ENCODE peak calls at places on chromosomes 12 and 14, in five cellular contexts. Q is stimulated activated CD8-positive, alpha-beta memory T cell treated with anti-CD3 and anti-CD28 coated beads, Interleukin-15, amount 100 ng/mL, for 1 hour; X is AG08395; Z is naive thymus-derived CD8-positive, alpha-beta T cell; Y is NCI-H460. O is an unnamed sample.

GRCh38 chr12:53055471-53056266 is 5.8 kb downstream of the TNS2 start:
- DNase-seq in Z (no peak), Q (no peak), X (no peak), Y (no peak), O (no peak)

GRCh38 chr14:76647699-76648298 is 113.5 kb upstream of the VASH1 start:
- DNase-seq in X (peak; percentile 74), Z (peak; percentile 3), Y (peak; percentile 58), Q (no peak), O (no peak)

GRCh38 chr12:53399896-53400295 is 19.9 kb downstream of the SP1 start:
- DNase-seq in Y (no peak), X (no peak), Q (no peak), Z (no peak), O (no peak)

GRCh38 chr14:92646952-92647461 is 101.4 kb downstream of the LGMN start:
- DNase-seq in Z (no peak), Q (no peak), Y (no peak), X (peak; percentile 69), O (no peak)

GRCh38 chr12:93583993-93584392 is 11.5 kb downstream of the SOCS2 start:
- DNase-seq in Z (no peak), Q (no peak), Y (no peak), X (no peak), O (no peak)

GRCh38 chr12:52442600-52443061 is 8.5 kb upstream of the KRT75 start:
- DNase-seq in X (peak; percentile 72), Y (no peak), Z (no peak), Q (no peak), O (no peak)

GRCh38 chr14:103337794-103338193 is 3.8 kb downstream of the EIF5 start:
- DNase-seq in Q (no peak), Z (no peak), Y (no peak), X (no peak), O (no peak)

GRCh38 chr12:109097435-109098141 is at the start of gene UNG:
- DNase-seq in Z (peak; percentile 97), X (peak; percentile 100), Q (peak; percentile 96), Y (peak; percentile 95), O (peak; percentile 95)

GRCh38 chr12:109763201-109763841 is 49.7 kb downstream of the FAM222A start:
- DNase-seq in X (peak; percentile 52), Y (peak; percentile 34), Z (no peak), Q (no peak), O (no peak)

GRCh38 chr12:64877363-64878004 is 53.0 kb downstream of the TBC1D30 start:
- DNase-seq in Q (no peak), Y (no peak), X (no peak), Z (no peak), O (no peak)